ENCODE peak calls at places on chromosomes 6 and 20, in four cellular contexts. Q is GM23248, T is BJ, G is tibial nerve. M is an unnamed sample.

GRCh38 chr20:61376541-61377231 is 124.6 kb downstream of the CDH4 start:
- DNase-seq in Q (no peak), T (no peak), G (no peak), M (no peak)

GRCh38 chr20:23524146-23524545 is 33.2 kb downstream of the CST8 start:
- DNase-seq in Q (no peak), T (no peak), G (no peak), M (no peak)

GRCh38 chr6:56660374-56660730 is 17.7 kb upstream of the DST start:
- DNase-seq in Q (no peak), T (no peak), G (no peak), M (no peak)

GRCh38 chr6:108940741-108941140 is 92.5 kb downstream of the ARMC2 start:
- DNase-seq in Q (no peak), T (no peak), G (no peak), M (no peak)

GRCh38 chr20:20450461-20451027 is 82.6 kb downstream of the INSM1 start:
- DNase-seq in Q (no peak), T (no peak), G (no peak), M (no peak)

GRCh38 chr20:41175201-41175651 is 37.9 kb downstream of the PLCG1 start:
- DNase-seq in Q (no peak), T (no peak), G (no peak), M (no peak)

GRCh38 chr6:33566182-33567084 is 13.6 kb downstream of the BAK1 start:
- DNase-seq in Q (peak; percentile 57), T (peak; percentile 36), G (no peak), M (no peak)

GRCh38 chr20:17961600-17961965 is 7.0 kb downstream of the SNX5 start:
- DNase-seq in Q (peak; percentile 71), T (no peak), G (no peak), M (peak; percentile 46)

GRCh38 chr20:46128310-46129151 is 10.4 kb downstream of the CD40 start:
- DNase-seq in Q (peak; percentile 35), T (no peak), G (no peak), M (no peak)

GRCh38 chr6:153162646-153163045 is 31.6 kb upstream of the RGS17 start:
- DNase-seq in Q (no peak), T (no peak), G (no peak), M (no peak)

GRCh38 chr6:153167907-153168306 is 36.8 kb upstream of the RGS17 start:
- DNase-seq in Q (no peak), T (peak; percentile 21), G (no peak), M (peak; percentile 49)

GRCh38 chr6:153170511-153170910 is 39.4 kb upstream of the RGS17 start:
- DNase-seq in Q (peak; percentile 85), T (no peak), G (no peak), M (peak; percentile 53)

GRCh38 chr6:153162172-153162571 is 31.1 kb upstream of the RGS17 start:
- DNase-seq in Q (no peak), T (no peak), G (no peak), M (no peak)

DNA sequence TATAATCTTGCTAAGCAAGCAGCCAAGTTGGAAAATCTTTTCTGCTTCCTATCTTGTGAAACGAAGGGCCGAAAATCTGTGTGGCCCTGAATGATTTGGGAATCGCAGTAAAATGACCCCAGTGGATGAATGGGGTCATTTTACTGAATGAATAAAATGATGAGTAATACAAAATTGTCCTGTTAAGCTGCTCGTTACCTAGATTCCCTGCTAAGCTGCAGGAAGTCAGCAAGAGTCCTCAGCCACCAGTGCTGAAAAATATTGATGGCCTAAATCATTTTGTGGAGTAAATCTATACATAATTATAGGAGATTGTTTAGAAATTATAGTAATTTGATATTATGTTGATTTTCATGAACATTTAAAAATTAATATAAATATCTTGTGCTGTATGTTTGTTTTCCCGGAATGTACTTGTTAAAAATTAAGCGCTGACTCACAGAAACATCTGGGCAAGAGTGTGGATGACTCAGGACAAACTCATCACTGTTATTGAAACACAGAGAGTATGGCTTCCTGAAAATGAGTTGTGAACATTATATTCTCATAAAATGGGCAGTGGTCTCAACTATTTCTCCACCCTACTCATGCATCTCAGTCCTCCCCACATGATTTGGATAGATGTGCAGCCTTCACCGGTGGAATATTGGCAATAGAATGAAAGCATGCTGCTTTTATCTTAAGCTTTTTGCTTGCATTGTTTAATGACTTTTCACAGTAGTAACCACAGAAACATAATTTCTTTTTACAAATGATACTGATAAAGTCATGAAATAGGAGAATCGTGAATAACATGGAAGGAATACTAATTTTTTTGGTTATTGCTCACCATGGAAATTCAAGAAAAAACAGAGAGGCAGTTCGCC is 36.2 kb upstream of the RGS17 start:
- DNase-seq in Q (peak; percentile 93), T (peak; percentile 66), G (no peak), M (peak; percentile 71)
- H3K4me3 ChIP-seq in Q (peak overlapping the region; percentile 56), T (no peak overlapping the region), G (no peak overlapping the region), M (no peak overlapping the region)

GRCh38 chr6:19865178-19865577 is 28.0 kb downstream of the ID4 start:
- DNase-seq in Q (no peak), T (no peak), G (no peak), M (no peak)

GRCh38 chr6:19864285-19864684 is 27.1 kb downstream of the ID4 start:
- DNase-seq in Q (no peak), T (no peak), G (no peak), M (no peak)

GRCh38 chr6:19866900-19867627 is 29.9 kb downstream of the ID4 start:
- DNase-seq in Q (peak; percentile 60), T (peak; percentile 21), G (no peak), M (peak; percentile 54)

GRCh38 chr6:19869464-19869863 is 32.3 kb downstream of the ID4 start:
- DNase-seq in Q (no peak), T (no peak), G (no peak), M (no peak)

GRCh38 chr6:19866199-19866872 is 29.2 kb downstream of the ID4 start:
- DNase-seq in Q (no peak), T (no peak), G (no peak), M (no peak)
- H3K4me3 ChIP-seq in Q (no peak overlapping the region), T (no peak overlapping the region), G (no peak overlapping the region), M (no peak overlapping the region)

DNA sequence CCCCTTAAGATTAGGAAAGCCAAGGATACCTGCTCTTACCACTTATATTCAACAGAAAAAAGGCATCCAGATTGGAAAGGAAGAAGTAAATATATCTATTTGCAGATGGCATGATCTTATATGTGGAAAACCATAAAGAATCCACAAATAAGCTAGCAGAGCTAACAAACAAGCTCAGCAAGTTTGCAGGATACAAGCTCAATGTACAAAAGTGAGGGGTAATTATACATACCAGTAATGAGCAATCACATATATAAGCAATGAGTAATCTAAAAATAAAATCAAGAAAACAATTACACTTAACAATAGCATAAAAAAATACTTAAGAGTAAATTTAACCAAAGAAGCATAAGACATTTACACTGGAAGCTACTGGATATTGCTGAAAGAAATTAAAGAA is 31.6 kb upstream of the HMGN3 start:
- DNase-seq in Q (no peak), T (no peak), G (no peak), M (no peak)
- H3K4me3 ChIP-seq in Q (no peak overlapping the region), T (no peak overlapping the region), G (no peak overlapping the region), M (no peak overlapping the region)

GRCh38 chr6:22222469-22222868 is 74.4 kb downstream of the PRL start:
- DNase-seq in Q (no peak), T (no peak), G (no peak), M (no peak)
- H3K4me3 ChIP-seq in Q (no peak overlapping the region), T (no peak overlapping the region), G (no peak overlapping the region), M (no peak overlapping the region)

GRCh38 chr6:138103876-138104275 is 3.3 kb downstream of the PERP start:
- DNase-seq in Q (no peak), T (no peak), G (no peak), M (no peak)

GRCh38 chr6:138104618-138105213 is 2.5 kb downstream of the PERP start:
- DNase-seq in Q (no peak), T (no peak), G (no peak), M (no peak)

GRCh38 chr6:138105446-138105845 is 1.8 kb downstream of the PERP start:
- DNase-seq in Q (no peak), T (no peak), G (no peak), M (no peak)

GRCh38 chr6:138099832-138100231 is 7.4 kb downstream of the PERP start:
- DNase-seq in Q (peak; percentile 87), T (peak; percentile 81), G (no peak), M (peak; percentile 86)

GRCh38 chr6:138101946-138102731 is 5.1 kb downstream of the PERP start:
- DNase-seq in Q (peak; percentile 17), T (no peak), G (no peak), M (peak; percentile 25)
- H3K4me3 ChIP-seq in Q (no peak overlapping the region), T (no peak overlapping the region), G (no peak overlapping the region), M (no peak overlapping the region)